ENCODE peak calls at places on chromosome 19, in nine cellular contexts. R is HFF-Myc; P is IMR-90; Y is NCI-H1694 treated with DMSO at 0.1 percent for 48 hours; B is RKO; W is neural crest cell; H is body of pancreas; N is stimulated activated CD4-positive, alpha-beta T cell treated with anti-CD3 and anti-CD28 coated beads, Interleukin-15, amount 100 ng/mL, for 1 hour; S is stimulated activated CD8-positive, alpha-beta memory T cell treated with anti-CD3 and anti-CD28 coated beads, Interleukin-2, amount 100 ng/mL, for 1 hour. Z is an unnamed sample.

GRCh38 chr19:11737964-11738745 is 591 bp downstream of the ZNF823 start:
- DNase-seq in N (no peak), P (peak; percentile 12), R (no peak), S (peak; percentile 8), B (peak; percentile 52), Y (no peak), W (no peak), H (peak; percentile 82), Z (peak; percentile 32)

GRCh38 chr19:46392837-46393236 is 20.5 kb downstream of the CCDC8 start:
- DNase-seq in R (no peak), Y (no peak), P (no peak), N (no peak), H (no peak), B (no peak), W (no peak), S (no peak), Z (no peak)

GRCh38 chr19:41627966-41628675 is 1.2 kb upstream of the CEACAM4 start:
- DNase-seq in Y (no peak), R (no peak), B (no peak), H (no peak), W (no peak), S (no peak), P (no peak), N (no peak), Z (no peak)

GRCh38 chr19:2670217-2670616 is 32.3 kb downstream of the GNG7 start:
- DNase-seq in W (no peak), R (no peak), H (no peak), N (no peak), Y (no peak), P (no peak), B (no peak), S (no peak), Z (no peak)

GRCh38 chr19:11549386-11549953 is 9.6 kb downstream of the ELOF1 start:
- DNase-seq in R (no peak), H (no peak), W (no peak), N (no peak), B (no peak), Y (no peak), S (no peak), P (no peak), Z (no peak)

GRCh38 chr19:2820112-2820702 is 539 bp downstream of the ZNF554 start:
- DNase-seq in R (no peak), N (no peak), B (no peak), H (no peak), S (no peak), P (no peak), W (peak; percentile 29), Y (no peak), Z (no peak)

GRCh38 chr19:38203197-38203596 is 20.8 kb downstream of the DPF1 start:
- DNase-seq in R (no peak), Y (no peak), W (no peak), B (no peak), N (no peak), P (no peak), S (no peak), H (no peak), Z (no peak)

GRCh38 chr19:21947775-21948174 is 63.0 kb downstream of the ZNF208 start:
- DNase-seq in R (no peak), P (no peak), H (no peak), B (no peak), S (no peak), Y (no peak), W (no peak), N (no peak), Z (no peak)

GRCh38 chr19:4108767-4109625 is 14.9 kb downstream of the MAP2K2 start:
- DNase-seq in P (no peak), W (no peak), R (no peak), S (peak; percentile 55), H (no peak), B (no peak), Y (no peak), N (peak; percentile 42), Z (no peak)

GRCh38 chr19:5068251-5069090 is 99.6 kb downstream of the KDM4B start:
- DNase-seq in B (no peak), P (no peak), Y (no peak), S (no peak), W (no peak), N (no peak), H (no peak), R (no peak), Z (no peak)

GRCh38 chr19:34217952-34218817 is 36.2 kb upstream of the GARRE1 start:
- DNase-seq in R (peak; percentile 76), W (no peak), P (peak; percentile 98), S (peak; percentile 39), B (no peak), Y (peak; percentile 80), H (no peak), N (peak; percentile 30), Z (no peak)

GRCh38 chr19:50046649-50047503 is 21.1 kb downstream of the ZNF473 start:
- DNase-seq in S (peak; percentile 35), Y (no peak), H (peak; percentile 45), P (peak; percentile 18), N (peak; percentile 24), W (peak; percentile 38), B (peak; percentile 68), R (no peak), Z (peak; percentile 74)

GRCh38 chr19:41944336-41944735 is 14.8 kb downstream of the RABAC1 start:
- DNase-seq in R (no peak), S (no peak), H (no peak), Y (no peak), B (no peak), N (no peak), P (no peak), W (no peak), Z (no peak)

GRCh38 chr19:7368456-7368855 is 19.7 kb downstream of the ARHGEF18 start:
- DNase-seq in H (peak; percentile 22), W (no peak), R (no peak), B (no peak), Y (no peak), N (no peak), P (no peak), S (no peak), Z (no peak)

GRCh38 chr19:49496574-49497008 is 357 bp downstream of the RPS11 start:
- DNase-seq in R (no peak), P (no peak), H (no peak), W (no peak), B (no peak), Y (no peak), N (no peak), S (no peak), Z (no peak)

GRCh38 chr19:50415661-50416033 is 3.1 kb upstream of the SPIB start:
- DNase-seq in P (no peak), H (no peak), Y (no peak), S (no peak), B (no peak), W (no peak), R (no peak), N (no peak), Z (no peak)

GRCh38 chr19:35314858-35315470 is 14.0 kb upstream of the CD22 start:
- DNase-seq in W (no peak), P (no peak), Y (no peak), B (no peak), S (no peak), R (no peak), H (no peak), N (no peak), Z (no peak)

GRCh38 chr19:1424182-1424955 is 13.8 kb upstream of the RPS15 start:
- DNase-seq in W (no peak), S (no peak), Y (no peak), P (no peak), N (no peak), R (no peak), B (no peak), H (no peak), Z (no peak)

GRCh38 chr19:21439372-21439771 is 42.4 kb downstream of the ZNF493 start:
- DNase-seq in B (no peak), Y (no peak), H (peak; percentile 65), S (no peak), W (no peak), R (no peak), P (no peak), N (no peak), Z (no peak)

GRCh38 chr19:48006762-48007161 is 12.3 kb downstream of the ELSPBP1 start:
- DNase-seq in Y (no peak), S (no peak), B (peak; percentile 34), P (no peak), R (no peak), H (no peak), N (no peak), W (no peak), Z (no peak)

GRCh38 chr19:13064092-13064489 is 38.6 kb downstream of the LYL1 start:
- DNase-seq in R (no peak), H (no peak), Y (no peak), N (no peak), B (no peak), P (no peak), S (no peak), W (no peak), Z (no peak)

GRCh38 chr19:48720251-48720612 is 707 bp upstream of the MAMSTR start:
- DNase-seq in B (no peak), S (no peak), R (no peak), Y (no peak), N (no peak), P (no peak), W (no peak), H (no peak), Z (no peak)

GRCh38 chr19:4018140-4018613 is 10.6 kb downstream of the PIAS4 start:
- DNase-seq in B (no peak), Y (no peak), H (no peak), P (no peak), W (no peak), R (no peak), S (no peak), N (no peak), Z (no peak)

GRCh38 chr19:8526345-8527062 is 12.5 kb upstream of the ZNF414 start:
- DNase-seq in S (no peak), B (peak; percentile 80), H (peak; percentile 93), P (peak; percentile 88), W (peak; percentile 96), Y (no peak), N (no peak), R (peak; percentile 63), Z (peak; percentile 86)

GRCh38 chr19:34428549-34429285 is 536 bp downstream of the UBA2 start:
- DNase-seq in H (no peak), Y (no peak), B (peak; percentile 39), N (peak; percentile 20), R (no peak), S (peak; percentile 11), W (no peak), P (peak; percentile 17), Z (no peak)

GRCh38 chr19:15885167-15885566 is 12.7 kb downstream of the CYP4F2 start:
- DNase-seq in S (no peak), B (no peak), P (no peak), R (no peak), W (no peak), Y (no peak), N (no peak), H (no peak), Z (no peak)

GRCh38 chr19:10846500-10847202 is 1.6 kb upstream of the C19orf38 start:
- DNase-seq in Y (no peak), P (no peak), W (no peak), S (no peak), H (no peak), N (no peak), R (no peak), B (no peak), Z (no peak)

GRCh38 chr19:43606569-43607229 is 5.2 kb upstream of the SRRM5 start:
- DNase-seq in P (no peak), Y (no peak), W (no peak), N (no peak), B (no peak), S (no peak), R (no peak), H (no peak), Z (no peak)

GRCh38 chr19:19547674-19548345 is 9.7 kb downstream of the CILP2 start:
- DNase-seq in Y (no peak), N (no peak), P (no peak), B (no peak), W (no peak), S (no peak), R (no peak), H (no peak), Z (no peak)

GRCh38 chr19:4866595-4867424 is 657 bp downstream of the PLIN3 start:
- DNase-seq in B (peak; percentile 55), S (no peak), P (peak; percentile 28), R (no peak), W (peak; percentile 34), H (peak; percentile 51), Y (no peak), N (no peak), Z (no peak)

GRCh38 chr19:11234486-11235075 is 4.8 kb upstream of the ANGPTL8 start:
- DNase-seq in Y (no peak), P (no peak), W (no peak), R (no peak), N (no peak), B (no peak), H (peak; percentile 42), S (no peak), Z (no peak)